ENCODE peak calls at places on chromosomes 11 and 22, in six cellular contexts. One of them, this sample, is unnamed.

GRCh38 chr22:20937031-20937793 is 20.0 kb downstream of the CRKL start:
- DNase-seq in left cardiac atrium: no peak
- DNase-seq in hypothalamus: no peak
- DNase-seq in HFF-Myc: no peak
- DNase-seq in iris pigment epithelial cell: no peak
- DNase-seq in right cardiac atrium: no peak
- DNase-seq in this sample: no peak

GRCh38 chr11:20669833-20670684 is 673 bp downstream of the NELL1 start:
- DNase-seq in right cardiac atrium: no peak
- DNase-seq in iris pigment epithelial cell: no peak
- DNase-seq in hypothalamus: no peak
- DNase-seq in HFF-Myc: no peak
- DNase-seq in left cardiac atrium: no peak
- DNase-seq in this sample: no peak

GRCh38 chr11:35946766-35947165 is 2.9 kb downstream of the LDLRAD3 start:
- DNase-seq in left cardiac atrium: no peak
- DNase-seq in iris pigment epithelial cell: no peak
- DNase-seq in hypothalamus: no peak
- DNase-seq in HFF-Myc: no peak
- DNase-seq in right cardiac atrium: no peak
- DNase-seq in this sample: no peak

GRCh38 chr11:35116245-35116644 is 22.7 kb upstream of the CD44 start:
- DNase-seq in left cardiac atrium: no peak
- DNase-seq in right cardiac atrium: no peak
- DNase-seq in hypothalamus: no peak
- DNase-seq in HFF-Myc: no peak
- DNase-seq in iris pigment epithelial cell: no peak
- DNase-seq in this sample: no peak

GRCh38 chr11:104256525-104256924 is 92.6 kb upstream of the PDGFD start:
- DNase-seq in right cardiac atrium: no peak
- DNase-seq in HFF-Myc: no peak
- DNase-seq in iris pigment epithelial cell: peak
- DNase-seq in left cardiac atrium: no peak
- DNase-seq in hypothalamus: no peak
- DNase-seq in this sample: no peak

GRCh38 chr11:111445586-111445985 is 66.5 kb upstream of the POU2AF1 start:
- DNase-seq in iris pigment epithelial cell: no peak
- DNase-seq in hypothalamus: no peak
- DNase-seq in right cardiac atrium: no peak
- DNase-seq in left cardiac atrium: no peak
- DNase-seq in HFF-Myc: no peak
- DNase-seq in this sample: no peak

GRCh38 chr11:99015634-99016454 is 4.9 kb upstream of the CNTN5 start:
- DNase-seq in right cardiac atrium: no peak
- DNase-seq in hypothalamus: no peak
- DNase-seq in HFF-Myc: peak
- DNase-seq in left cardiac atrium: no peak
- DNase-seq in iris pigment epithelial cell: peak
- DNase-seq in this sample: peak

GRCh38 chr11:13207665-13208594 is 69.7 kb upstream of the BMAL1 start:
- DNase-seq in right cardiac atrium: peak
- DNase-seq in HFF-Myc: no peak
- DNase-seq in hypothalamus: no peak
- DNase-seq in left cardiac atrium: peak
- DNase-seq in iris pigment epithelial cell: peak
- DNase-seq in this sample: no peak

GRCh38 chr11:77188323-77188911 is 60.4 kb downstream of the MYO7A start:
- DNase-seq in right cardiac atrium: peak
- DNase-seq in hypothalamus: no peak
- DNase-seq in HFF-Myc: peak
- DNase-seq in iris pigment epithelial cell: peak
- DNase-seq in left cardiac atrium: peak
- DNase-seq in this sample: peak

GRCh38 chr11:218815-219593 is 11.5 kb downstream of the RIC8A start:
- DNase-seq in right cardiac atrium: no peak
- DNase-seq in iris pigment epithelial cell: no peak
- DNase-seq in hypothalamus: no peak
- DNase-seq in HFF-Myc: no peak
- DNase-seq in left cardiac atrium: no peak
- DNase-seq in this sample: no peak

GRCh38 chr11:73191151-73191550 is 26.9 kb upstream of the P2RY2 start:
- DNase-seq in right cardiac atrium: no peak
- DNase-seq in hypothalamus: no peak
- DNase-seq in HFF-Myc: no peak
- DNase-seq in left cardiac atrium: no peak
- DNase-seq in iris pigment epithelial cell: no peak
- DNase-seq in this sample: no peak

GRCh38 chr22:31676700-31677099 is 14.7 kb upstream of the PISD start:
- DNase-seq in iris pigment epithelial cell: peak
- DNase-seq in hypothalamus: peak
- DNase-seq in right cardiac atrium: peak
- DNase-seq in HFF-Myc: peak
- DNase-seq in left cardiac atrium: peak
- DNase-seq in this sample: peak

GRCh38 chr22:39234157-39234793 is 10.5 kb downstream of the PDGFB start:
- DNase-seq in right cardiac atrium: peak
- DNase-seq in iris pigment epithelial cell: no peak
- DNase-seq in HFF-Myc: no peak
- DNase-seq in left cardiac atrium: peak
- DNase-seq in hypothalamus: no peak
- DNase-seq in this sample: no peak

GRCh38 chr11:46635557-46636139 is 18.3 kb downstream of the ATG13 start:
- DNase-seq in HFF-Myc: no peak
- DNase-seq in iris pigment epithelial cell: no peak
- DNase-seq in right cardiac atrium: no peak
- DNase-seq in left cardiac atrium: no peak
- DNase-seq in hypothalamus: no peak
- DNase-seq in this sample: no peak

GRCh38 chr11:30585892-30586250 is 282 bp downstream of the MPPED2 start:
- DNase-seq in right cardiac atrium: peak
- DNase-seq in hypothalamus: peak
- DNase-seq in left cardiac atrium: peak
- DNase-seq in HFF-Myc: no peak
- DNase-seq in iris pigment epithelial cell: no peak
- DNase-seq in this sample: no peak

GRCh38 chr11:129458756-129459535 is 83.3 kb downstream of the BARX2 start:
- DNase-seq in hypothalamus: no peak
- DNase-seq in right cardiac atrium: no peak
- DNase-seq in left cardiac atrium: no peak
- DNase-seq in iris pigment epithelial cell: no peak
- DNase-seq in HFF-Myc: no peak
- DNase-seq in this sample: no peak

GRCh38 chr11:75635009-75635909 is 33.6 kb downstream of the MAP6 start:
- DNase-seq in hypothalamus: no peak
- DNase-seq in left cardiac atrium: peak
- DNase-seq in right cardiac atrium: peak
- DNase-seq in iris pigment epithelial cell: peak
- DNase-seq in HFF-Myc: no peak
- DNase-seq in this sample: no peak

GRCh38 chr22:31118046-31118820 is 4.5 kb upstream of the INPP5J start:
- DNase-seq in iris pigment epithelial cell: no peak
- DNase-seq in right cardiac atrium: no peak
- DNase-seq in hypothalamus: no peak
- DNase-seq in HFF-Myc: no peak
- DNase-seq in left cardiac atrium: no peak
- DNase-seq in this sample: no peak

GRCh38 chr22:27885977-27886842 is 32.8 kb downstream of the PITPNB start:
- DNase-seq in right cardiac atrium: no peak
- DNase-seq in left cardiac atrium: no peak
- DNase-seq in HFF-Myc: peak
- DNase-seq in hypothalamus: no peak
- DNase-seq in iris pigment epithelial cell: peak
- DNase-seq in this sample: peak

GRCh38 chr11:116793476-116794096 is 1.9 kb upstream of the APOA5 start:
- DNase-seq in HFF-Myc: no peak
- DNase-seq in left cardiac atrium: no peak
- DNase-seq in hypothalamus: no peak
- DNase-seq in iris pigment epithelial cell: no peak
- DNase-seq in right cardiac atrium: no peak
- DNase-seq in this sample: no peak

GRCh38 chr11:93501856-93502255 is 41.3 kb downstream of the SMCO4 start:
- DNase-seq in hypothalamus: no peak
- DNase-seq in left cardiac atrium: no peak
- DNase-seq in HFF-Myc: no peak
- DNase-seq in right cardiac atrium: no peak
- DNase-seq in iris pigment epithelial cell: no peak
- DNase-seq in this sample: no peak

GRCh38 chr22:36439481-36440271 is 41.8 kb downstream of the TXN2 start:
- DNase-seq in right cardiac atrium: peak
- DNase-seq in hypothalamus: no peak
- DNase-seq in HFF-Myc: peak
- DNase-seq in left cardiac atrium: peak
- DNase-seq in iris pigment epithelial cell: peak
- DNase-seq in this sample: no peak

GRCh38 chr11:76857776-76858461 is 2.8 kb upstream of the ACER3 start:
- DNase-seq in left cardiac atrium: no peak
- DNase-seq in hypothalamus: no peak
- DNase-seq in iris pigment epithelial cell: no peak
- DNase-seq in right cardiac atrium: no peak
- DNase-seq in HFF-Myc: no peak
- DNase-seq in this sample: no peak

This sample was measured in glomerular endothelial cell.